ENCODE peak calls at places on chromosome 13, in four cellular contexts. L, P, Y and A are unnamed samples.

GRCh38 chr13:113955235-113955634 is 18.6 kb downstream of the C13orf46 start:
- DNase-seq in L (peak), P (no peak), Y (no peak), A (no peak)

GRCh38 chr13:60211548-60211947 is 47.8 kb upstream of the DIAPH3 start:
- DNase-seq in L (no peak), P (no peak), Y (no peak), A (no peak)

GRCh38 chr13:97434417-97435296 is 688 bp downstream of the RAP2A start:
- DNase-seq in L (peak), P (peak), Y (peak), A (peak)

GRCh38 chr13:76976929-76977328 is 15.0 kb upstream of the CLN5 start:
- DNase-seq in L (no peak), P (no peak), Y (no peak), A (no peak)

GRCh38 chr13:95023405-95023804 is 277.8 kb downstream of the ABCC4 start:
- DNase-seq in L (no peak), P (no peak), Y (no peak), A (no peak)

GRCh38 chr13:111177081-111177711 is 62.1 kb downstream of the ARHGEF7 start:
- DNase-seq in L (peak), P (no peak), Y (peak), A (peak)

GRCh38 chr13:30745917-30746686 is 10.8 kb downstream of the ALOX5AP start:
- DNase-seq in L (no peak), P (no peak), Y (no peak), A (no peak)

GRCh38 chr13:27919934-27920676 is at the start of gene PDX1:
- DNase-seq in L (no peak), P (no peak), Y (no peak), A (no peak)